ENCODE peak calls at places on chromosome 14, in seven cellular contexts. W, K, S, D, J, C and E are unnamed samples.

GRCh38 chr14:68113328-68113930 is 293.9 kb downstream of the RAD51B start:
- DNase-seq in S (no peak), J (no peak), C (no peak), D (no peak), W (no peak), K (no peak), E (no peak)

GRCh38 chr14:73393375-73393774 is 65.0 kb downstream of the NUMB start:
- DNase-seq in J (no peak), K (no peak), W (no peak), S (no peak), C (no peak), D (no peak), E (no peak)

GRCh38 chr14:46964378-46964777 is 312.8 kb upstream of the RPL10L start:
- DNase-seq in W (no peak), K (no peak), S (no peak), J (no peak), C (no peak), D (no peak), E (no peak)

GRCh38 chr14:61585598-61586538 is 109.4 kb upstream of the HIF1A start:
- DNase-seq in C (no peak), W (peak), S (no peak), J (peak), D (peak), K (no peak), E (no peak)

GRCh38 chr14:74571901-74572828 is 39.9 kb downstream of the LTBP2 start:
- DNase-seq in W (peak), J (peak), K (no peak), S (peak), C (no peak), D (peak), E (no peak)

GRCh38 chr14:102898776-102899515 is 23.5 kb upstream of the AMN start:
- DNase-seq in W (no peak), D (no peak), C (no peak), K (peak), S (no peak), J (no peak), E (no peak)

GRCh38 chr14:71380271-71380670 is 473.0 kb downstream of the PCNX1 start:
- DNase-seq in S (no peak), C (no peak), W (peak), J (peak), K (no peak), D (no peak), E (no peak)

GRCh38 chr14:103880986-103881926 is 33.9 kb upstream of the PPP1R13B start:
- DNase-seq in W (no peak), C (no peak), K (no peak), D (no peak), J (no peak), S (no peak), E (no peak)

GRCh38 chr14:103522028-103522581 is 525 bp downstream of the CKB start:
- DNase-seq in C (no peak), W (peak), J (no peak), D (peak), S (peak), K (peak), E (no peak)

GRCh38 chr14:99706121-99706900 is 22.2 kb downstream of the CYP46A1 start:
- DNase-seq in C (no peak), J (no peak), K (no peak), W (no peak), D (peak), S (no peak), E (no peak)

GRCh38 chr14:89212386-89213235 is 204.4 kb downstream of the FOXN3 start:
- DNase-seq in W (no peak), D (no peak), K (no peak), J (no peak), C (no peak), S (no peak), E (no peak)